ENCODE peak calls at places on chromosomes 13 and 19, in five cellular contexts. One of them, this sample, is unnamed.

GRCh38 chr19:29704562-29705558 is 10.2 kb downstream of the C19orf12 start:
- DNase-seq in neuronal stem cell: no peak
- DNase-seq in heart left ventricle: no peak
- DNase-seq in substantia nigra: no peak
- DNase-seq in CD8-positive, alpha-beta T cell: no peak
- DNase-seq in this sample: no peak

GRCh38 chr19:18869781-18870530 is 26.0 kb downstream of the CERS1 start:
- DNase-seq in CD8-positive, alpha-beta T cell: no peak
- DNase-seq in neuronal stem cell: no peak
- DNase-seq in substantia nigra: no peak
- DNase-seq in heart left ventricle: no peak
- DNase-seq in this sample: no peak

GRCh38 chr19:47302249-47302648 is 7.4 kb upstream of the C5AR1 start:
- DNase-seq in neuronal stem cell: no peak
- DNase-seq in CD8-positive, alpha-beta T cell: no peak
- DNase-seq in substantia nigra: no peak
- DNase-seq in heart left ventricle: no peak
- DNase-seq in this sample: no peak

GRCh38 chr19:45526143-45526542 is 18.9 kb downstream of the VASP start:
- DNase-seq in heart left ventricle: peak; percentile 76
- DNase-seq in substantia nigra: peak; percentile 61
- DNase-seq in neuronal stem cell: peak; percentile 68
- DNase-seq in CD8-positive, alpha-beta T cell: no peak
- DNase-seq in this sample: peak; percentile 51

GRCh38 chr19:1251503-1252220 is 3.3 kb downstream of the MIDN start:
- DNase-seq in CD8-positive, alpha-beta T cell: peak; percentile 77
- DNase-seq in neuronal stem cell: no peak
- DNase-seq in heart left ventricle: no peak
- DNase-seq in substantia nigra: peak; percentile 52
- DNase-seq in this sample: peak; percentile 63

GRCh38 chr19:46016426-46017094 is 6.3 kb downstream of the PGLYRP1 start:
- DNase-seq in substantia nigra: peak; percentile 71
- DNase-seq in neuronal stem cell: peak; percentile 81
- DNase-seq in heart left ventricle: peak; percentile 84
- DNase-seq in CD8-positive, alpha-beta T cell: peak; percentile 83
- DNase-seq in this sample: peak; percentile 78

GRCh38 chr13:87614276-87614675 is 56.9 kb upstream of the SLITRK5 start:
- DNase-seq in neuronal stem cell: no peak
- DNase-seq in substantia nigra: no peak
- DNase-seq in heart left ventricle: no peak
- DNase-seq in CD8-positive, alpha-beta T cell: no peak
- DNase-seq in this sample: no peak

GRCh38 chr13:114115191-114115671 is 17.2 kb downstream of the RASA3 start:
- DNase-seq in heart left ventricle: peak; percentile 22
- DNase-seq in CD8-positive, alpha-beta T cell: peak; percentile 22
- DNase-seq in substantia nigra: no peak
- DNase-seq in neuronal stem cell: no peak
- DNase-seq in this sample: no peak

GRCh38 chr19:58218899-58219298 is 9.8 kb upstream of the ZNF544 start:
- DNase-seq in substantia nigra: no peak
- DNase-seq in heart left ventricle: no peak
- DNase-seq in neuronal stem cell: no peak
- DNase-seq in CD8-positive, alpha-beta T cell: peak; percentile 15
- DNase-seq in this sample: no peak

GRCh38 chr13:42215578-42216421 is 56.2 kb upstream of the AKAP11 start:
- DNase-seq in heart left ventricle: no peak
- DNase-seq in CD8-positive, alpha-beta T cell: no peak
- DNase-seq in neuronal stem cell: peak; percentile 4
- DNase-seq in substantia nigra: no peak
- DNase-seq in this sample: peak; percentile 44

GRCh38 chr19:610801-611505 is 21.3 kb downstream of the HCN2 start:
- DNase-seq in CD8-positive, alpha-beta T cell: peak; percentile 69
- DNase-seq in heart left ventricle: peak; percentile 72
- DNase-seq in substantia nigra: no peak
- DNase-seq in neuronal stem cell: no peak
- DNase-seq in this sample: no peak

GRCh38 chr19:17206736-17207581 is 8.2 kb upstream of the USE1 start:
- DNase-seq in CD8-positive, alpha-beta T cell: no peak
- DNase-seq in heart left ventricle: no peak
- DNase-seq in neuronal stem cell: no peak
- DNase-seq in substantia nigra: no peak
- DNase-seq in this sample: no peak

GRCh38 chr13:110256126-110256905 is 50.6 kb downstream of the COL4A1 start:
- DNase-seq in neuronal stem cell: no peak
- DNase-seq in heart left ventricle: peak; percentile 11
- DNase-seq in CD8-positive, alpha-beta T cell: no peak
- DNase-seq in substantia nigra: no peak
- DNase-seq in this sample: no peak

GRCh38 chr19:18789883-18790565 is 1.1 kb downstream of the COMP start:
- DNase-seq in CD8-positive, alpha-beta T cell: no peak
- DNase-seq in heart left ventricle: no peak
- DNase-seq in neuronal stem cell: no peak
- DNase-seq in substantia nigra: no peak
- DNase-seq in this sample: no peak

GRCh38 chr19:6383188-6383587 is 7.5 kb upstream of the PSPN start:
- DNase-seq in CD8-positive, alpha-beta T cell: no peak
- DNase-seq in neuronal stem cell: no peak
- DNase-seq in substantia nigra: no peak
- DNase-seq in heart left ventricle: no peak
- DNase-seq in this sample: no peak

GRCh38 chr13:49643003-49643651 is 14.8 kb downstream of the ARL11 start:
- DNase-seq in heart left ventricle: no peak
- DNase-seq in CD8-positive, alpha-beta T cell: no peak
- DNase-seq in neuronal stem cell: no peak
- DNase-seq in substantia nigra: no peak
- DNase-seq in this sample: no peak

GRCh38 chr19:5079410-5079774 is 110.5 kb downstream of the KDM4B start:
- DNase-seq in substantia nigra: no peak
- DNase-seq in neuronal stem cell: no peak
- DNase-seq in CD8-positive, alpha-beta T cell: no peak
- DNase-seq in heart left ventricle: no peak
- DNase-seq in this sample: no peak

GRCh38 chr19:46240693-46241092 is 11.2 kb downstream of the IGFL1 start:
- DNase-seq in CD8-positive, alpha-beta T cell: no peak
- DNase-seq in neuronal stem cell: no peak
- DNase-seq in substantia nigra: no peak
- DNase-seq in heart left ventricle: no peak
- DNase-seq in this sample: no peak

GRCh38 chr19:47315125-47315821 is 5.6 kb downstream of the C5AR1 start:
- DNase-seq in CD8-positive, alpha-beta T cell: no peak
- DNase-seq in substantia nigra: no peak
- DNase-seq in neuronal stem cell: no peak
- DNase-seq in heart left ventricle: peak; percentile 64
- DNase-seq in this sample: no peak

GRCh38 chr13:85137516-85137915 is 661.7 kb downstream of the SLITRK6 start:
- DNase-seq in heart left ventricle: no peak
- DNase-seq in neuronal stem cell: no peak
- DNase-seq in CD8-positive, alpha-beta T cell: no peak
- DNase-seq in substantia nigra: no peak
- DNase-seq in this sample: no peak

GRCh38 chr13:21853779-21854178 is 182.9 kb downstream of the FGF9 start:
- DNase-seq in heart left ventricle: no peak
- DNase-seq in substantia nigra: no peak
- DNase-seq in CD8-positive, alpha-beta T cell: no peak
- DNase-seq in neuronal stem cell: no peak
- DNase-seq in this sample: no peak

GRCh38 chr19:33301011-33301899 is 1.1 kb downstream of the CEBPA start:
- DNase-seq in heart left ventricle: peak; percentile 25
- DNase-seq in CD8-positive, alpha-beta T cell: no peak
- DNase-seq in neuronal stem cell: no peak
- DNase-seq in substantia nigra: no peak
- DNase-seq in this sample: no peak

GRCh38 chr19:43809762-43810696 is 7.8 kb upstream of the LYPD5 start:
- DNase-seq in neuronal stem cell: no peak
- DNase-seq in heart left ventricle: no peak
- DNase-seq in substantia nigra: no peak
- DNase-seq in CD8-positive, alpha-beta T cell: no peak
- DNase-seq in this sample: no peak

GRCh38 chr13:58773280-58773859 is 1141.8 kb downstream of the PCDH17 start:
- DNase-seq in heart left ventricle: no peak
- DNase-seq in CD8-positive, alpha-beta T cell: no peak
- DNase-seq in neuronal stem cell: no peak
- DNase-seq in substantia nigra: no peak
- DNase-seq in this sample: no peak

GRCh38 chr19:49506575-49507105 is 5.8 kb upstream of the FCGRT start:
- DNase-seq in substantia nigra: no peak
- DNase-seq in neuronal stem cell: peak; percentile 66
- DNase-seq in CD8-positive, alpha-beta T cell: peak; percentile 79
- DNase-seq in heart left ventricle: no peak
- DNase-seq in this sample: no peak

GRCh38 chr19:1295169-1296012 is 9.7 kb downstream of the EFNA2 start:
- DNase-seq in substantia nigra: no peak
- DNase-seq in neuronal stem cell: no peak
- DNase-seq in heart left ventricle: no peak
- DNase-seq in CD8-positive, alpha-beta T cell: peak; percentile 43
- DNase-seq in this sample: no peak

GRCh38 chr19:28840891-28841290 is 372.1 kb downstream of the UQCRFS1 start:
- DNase-seq in CD8-positive, alpha-beta T cell: no peak
- DNase-seq in neuronal stem cell: no peak
- DNase-seq in substantia nigra: no peak
- DNase-seq in heart left ventricle: no peak
- DNase-seq in this sample: no peak

GRCh38 chr13:27183561-27184147 is 12.0 kb upstream of the USP12 start:
- DNase-seq in neuronal stem cell: no peak
- DNase-seq in heart left ventricle: no peak
- DNase-seq in CD8-positive, alpha-beta T cell: no peak
- DNase-seq in substantia nigra: no peak
- DNase-seq in this sample: no peak

GRCh38 chr19:17606786-17607185 is 51.3 kb downstream of the COLGALT1 start:
- DNase-seq in CD8-positive, alpha-beta T cell: no peak
- DNase-seq in neuronal stem cell: no peak
- DNase-seq in substantia nigra: no peak
- DNase-seq in heart left ventricle: no peak
- DNase-seq in this sample: no peak

GRCh38 chr13:32262165-32262564 is 53.0 kb downstream of the ZAR1L start:
- DNase-seq in substantia nigra: no peak
- DNase-seq in neuronal stem cell: no peak
- DNase-seq in heart left ventricle: no peak
- DNase-seq in CD8-positive, alpha-beta T cell: no peak
- DNase-seq in this sample: no peak

GRCh38 chr19:3345850-3346460 is 20.4 kb upstream of the NFIC start:
- DNase-seq in neuronal stem cell: no peak
- DNase-seq in heart left ventricle: no peak
- DNase-seq in CD8-positive, alpha-beta T cell: no peak
- DNase-seq in substantia nigra: no peak
- DNase-seq in this sample: no peak
- H3K27ac ChIP-seq in neuronal stem cell: no peak overlapping the region
- H3K27ac ChIP-seq in heart left ventricle: peak overlapping the region; percentile 80
- H3K27ac ChIP-seq in CD8-positive, alpha-beta T cell: no peak overlapping the region
- H3K27ac ChIP-seq in substantia nigra: peak overlapping the region; percentile 92
- H3K27ac ChIP-seq in this sample: peak overlapping the region; percentile 89

DNA sequence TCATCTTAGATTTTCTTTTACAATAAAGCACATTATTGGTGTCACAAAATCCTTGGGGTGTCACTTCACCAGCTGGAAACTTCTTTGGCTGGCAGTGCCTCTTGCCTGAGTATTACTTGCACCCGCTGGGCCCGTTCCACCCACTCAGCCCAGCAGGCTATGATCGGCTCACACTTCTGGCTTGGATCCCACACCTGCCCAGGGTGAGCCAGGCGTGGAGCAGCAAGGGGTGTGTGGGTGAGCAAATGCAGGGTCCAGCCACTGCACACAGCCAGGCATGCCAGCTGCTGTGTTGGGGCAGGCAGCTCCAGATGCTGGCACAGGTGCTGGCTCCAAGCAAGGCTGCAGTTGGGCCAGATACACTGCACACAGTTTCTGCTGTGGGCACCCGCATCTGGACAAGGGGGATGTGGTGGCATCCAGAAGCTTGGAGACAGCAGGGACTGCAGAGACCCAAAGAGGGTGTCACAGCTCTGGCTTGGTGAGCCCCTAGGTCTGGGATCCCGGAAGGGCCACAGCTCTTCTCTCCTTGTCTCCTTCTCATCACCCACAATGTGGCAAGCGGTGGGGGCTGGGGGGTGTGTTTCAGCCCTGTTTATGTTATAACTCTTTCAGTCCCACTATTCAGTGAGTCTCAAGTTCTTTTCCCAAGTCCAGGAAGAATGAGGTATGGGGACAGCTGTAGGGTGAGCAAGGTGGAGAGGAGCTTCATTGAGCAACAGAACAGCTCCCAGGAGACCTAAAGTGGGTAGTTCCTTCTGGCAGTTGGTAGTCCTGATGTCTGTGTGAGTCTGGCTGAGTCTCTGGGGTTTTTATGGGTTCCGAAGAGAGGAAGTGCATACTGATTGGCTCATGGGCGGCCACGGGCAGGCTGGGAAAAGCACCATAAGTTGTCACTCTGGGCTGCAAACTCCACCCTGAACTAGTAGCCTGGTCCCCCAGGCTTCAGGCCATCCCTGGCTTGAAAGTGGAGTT is 25.3 kb upstream of the TBC1D4 start:
- DNase-seq in heart left ventricle: no peak
- DNase-seq in CD8-positive, alpha-beta T cell: no peak
- DNase-seq in substantia nigra: no peak
- DNase-seq in neuronal stem cell: no peak
- DNase-seq in this sample: no peak
- H3K27ac ChIP-seq in heart left ventricle: no peak overlapping the region
- H3K27ac ChIP-seq in CD8-positive, alpha-beta T cell: no peak overlapping the region
- H3K27ac ChIP-seq in substantia nigra: no peak overlapping the region
- H3K27ac ChIP-seq in neuronal stem cell: no peak overlapping the region
- H3K27ac ChIP-seq in this sample: no peak overlapping the region

GRCh38 chr13:112983042-112983305 is 14.0 kb downstream of the MCF2L start:
- DNase-seq in CD8-positive, alpha-beta T cell: no peak
- DNase-seq in substantia nigra: no peak
- DNase-seq in heart left ventricle: no peak
- DNase-seq in neuronal stem cell: no peak
- DNase-seq in this sample: no peak

GRCh38 chr13:112980441-112980840 is 11.4 kb downstream of the MCF2L start:
- DNase-seq in heart left ventricle: no peak
- DNase-seq in neuronal stem cell: no peak
- DNase-seq in CD8-positive, alpha-beta T cell: no peak
- DNase-seq in substantia nigra: no peak
- DNase-seq in this sample: no peak

GRCh38 chr13:112981361-112981905 is 12.4 kb downstream of the MCF2L start:
- DNase-seq in heart left ventricle: no peak
- DNase-seq in neuronal stem cell: no peak
- DNase-seq in CD8-positive, alpha-beta T cell: no peak
- DNase-seq in substantia nigra: no peak
- DNase-seq in this sample: no peak

GRCh38 chr13:112983428-112984196 is 14.6 kb downstream of the MCF2L start:
- DNase-seq in CD8-positive, alpha-beta T cell: no peak
- DNase-seq in neuronal stem cell: no peak
- DNase-seq in heart left ventricle: peak; percentile 58
- DNase-seq in substantia nigra: no peak
- DNase-seq in this sample: no peak

GRCh38 chr13:112982281-112983041 is 13.4 kb downstream of the MCF2L start:
- DNase-seq in substantia nigra: no peak
- DNase-seq in heart left ventricle: no peak
- DNase-seq in CD8-positive, alpha-beta T cell: no peak
- DNase-seq in neuronal stem cell: no peak
- DNase-seq in this sample: no peak
- H3K27ac ChIP-seq in substantia nigra: peak overlapping the region; percentile 58
- H3K27ac ChIP-seq in heart left ventricle: peak overlapping the region; percentile 96
- H3K27ac ChIP-seq in CD8-positive, alpha-beta T cell: no peak overlapping the region
- H3K27ac ChIP-seq in neuronal stem cell: no peak overlapping the region
- H3K27ac ChIP-seq in this sample: peak overlapping the region; percentile 58

GRCh38 chr13:39023316-39023715 is 14.6 kb downstream of the PROSER1 start:
- DNase-seq in neuronal stem cell: no peak
- DNase-seq in substantia nigra: no peak
- DNase-seq in heart left ventricle: no peak
- DNase-seq in CD8-positive, alpha-beta T cell: no peak
- DNase-seq in this sample: no peak
- H3K27ac ChIP-seq in neuronal stem cell: no peak overlapping the region
- H3K27ac ChIP-seq in substantia nigra: no peak overlapping the region
- H3K27ac ChIP-seq in heart left ventricle: no peak overlapping the region
- H3K27ac ChIP-seq in CD8-positive, alpha-beta T cell: no peak overlapping the region
- H3K27ac ChIP-seq in this sample: no peak overlapping the region